ENCODE peak calls at places on chromosomes 4 and X, in four cellular contexts. X is fibroblast of the aortic adventitia, G is NCI-H2081, K is mesenchymal stem cell. N is an unnamed sample.

GRCh38 chr4:111717916-111718315 is 427.3 kb upstream of the FAM241A start:
- DNase-seq in X (no peak), G (no peak), K (no peak), N (no peak)

GRCh38 chr4:21507439-21507838 is 441.1 kb downstream of the KCNIP4 start:
- DNase-seq in X (peak), G (no peak), K (peak), N (no peak)

GRCh38 chr4:23920716-23921446 is 31.0 kb upstream of the PPARGC1A start:
- DNase-seq in X (no peak), G (no peak), K (no peak), N (no peak)

GRCh38 chr4:183468210-183469095 is 24.0 kb downstream of the CDKN2AIP start:
- DNase-seq in X (no peak), G (no peak), K (peak), N (no peak)

GRCh38 chrX:40864972-40865371 is 129.6 kb upstream of the MED14 start:
- DNase-seq in X (peak), G (no peak), K (no peak), N (no peak)

GRCh38 chr4:3869661-3870566 is 103.7 kb downstream of the ADRA2C start:
- DNase-seq in X (no peak), G (no peak), K (no peak), N (no peak)

GRCh38 chr4:37882665-37883296 is 8.1 kb upstream of the TBC1D1 start:
- DNase-seq in X (no peak), G (no peak), K (no peak), N (no peak)

GRCh38 chr4:163495900-163496299 is 1.4 kb downstream of the TMA16 start:
- DNase-seq in X (no peak), G (no peak), K (peak), N (no peak)

GRCh38 chr4:52983563-52984303 is 121.6 kb downstream of the RASL11B start:
- DNase-seq in X (peak), G (peak), K (peak), N (no peak)

GRCh38 chrX:115177941-115178340 is 11.3 kb upstream of the RBMXL3 start:
- DNase-seq in X (no peak), G (no peak), K (peak), N (no peak)

GRCh38 chr4:55866973-55867574 is 13.6 kb downstream of the EXOC1 start:
- DNase-seq in X (peak), G (peak), K (peak), N (peak)

GRCh38 chr4:7200801-7201200 is 8.5 kb downstream of the SORCS2 start:
- DNase-seq in X (no peak), G (no peak), K (no peak), N (no peak)

GRCh38 chrX:40010550-40011364 is 87.0 kb downstream of the BCOR start:
- DNase-seq in X (no peak), G (peak), K (peak), N (no peak)

GRCh38 chr4:54581807-54582206 is 76.0 kb upstream of the KIT start:
- DNase-seq in X (no peak), G (peak), K (no peak), N (no peak)

GRCh38 chr4:97394653-97395052 is 748.6 kb downstream of the STPG2 start:
- DNase-seq in X (no peak), G (no peak), K (no peak), N (no peak)

GRCh38 chr4:77734928-77735327 is 84.2 kb downstream of the CNOT6L start:
- DNase-seq in X (peak), G (no peak), K (peak), N (no peak)

GRCh38 chrX:57156397-57157049 is 19.3 kb upstream of the SPIN2A start:
- DNase-seq in X (peak), G (peak), K (peak), N (no peak)

GRCh38 chr4:27003602-27004238 is 143.1 kb downstream of the STIM2 start:
- DNase-seq in X (no peak), G (no peak), K (peak), N (no peak)

GRCh38 chrX:18565727-18566126 is 106.2 kb downstream of the RS1 start:
- DNase-seq in X (no peak), G (no peak), K (no peak), N (no peak)

GRCh38 chrX:51420610-51421009 is 75.8 kb downstream of the NUDT11 start:
- DNase-seq in X (peak), G (peak), K (peak), N (no peak)

GRCh38 chr4:184747034-184747830 is 13.3 kb upstream of the CENPU start:
- DNase-seq in X (no peak), G (no peak), K (no peak), N (no peak)

GRCh38 chr4:76270776-76271175 is 19.3 kb downstream of the FAM47E start:
- DNase-seq in X (no peak), G (peak), K (no peak), N (no peak)

GRCh38 chr4:86498560-86499166 is 95.5 kb upstream of the PTPN13 start:
- DNase-seq in X (peak), G (peak), K (peak), N (no peak)

GRCh38 chr4:5500165-5500564 is 208.2 kb downstream of the EVC2 start:
- DNase-seq in X (no peak), G (no peak), K (peak), N (no peak)

GRCh38 chr4:52868138-52868537 is 6.0 kb downstream of the RASL11B start:
- DNase-seq in X (no peak), G (no peak), K (no peak), N (no peak)

GRCh38 chrX:72169008-72169728 is 12.4 kb upstream of the PIN4 start:
- DNase-seq in X (peak), G (no peak), K (no peak), N (peak)

GRCh38 chr4:175891863-175892262 is 79.8 kb upstream of the GPM6A start:
- DNase-seq in X (peak), G (peak), K (peak), N (no peak)

GRCh38 chr4:176277162-176277904 is 8.3 kb upstream of the ASB5 start:
- DNase-seq in X (peak), G (peak), K (peak), N (no peak)

GRCh38 chr4:48986654-48987164 is 634 bp downstream of the CWH43 start:
- DNase-seq in X (no peak), G (no peak), K (no peak), N (no peak)

GRCh38 chrX:68935362-68935761 is 106.5 kb downstream of the EFNB1 start:
- DNase-seq in X (no peak), G (no peak), K (no peak), N (no peak)

N was measured in stimulated activated naive CD4-positive, alpha-beta T cell treated with Interleukin-2 at 50 U/mL for 16 hours.